ENCODE peak calls at places on chromosomes 3 and 15, in four cellular contexts. V is transverse colon, M is foreskin keratinocyte, R is DND-41. B is an unnamed sample.

GRCh38 chr3:43194490-43195115 is 88.7 kb upstream of the POMGNT2 start:
- DNase-seq in V (peak; percentile 28), M (no peak), R (no peak), B (peak; percentile 6)

GRCh38 chr3:44825264-44825925 is 36.3 kb upstream of the TMEM42 start:
- DNase-seq in V (no peak), M (peak; percentile 88), R (no peak), B (peak; percentile 88)

GRCh38 chr3:127887321-127887720 is 27.7 kb upstream of the KBTBD12 start:
- DNase-seq in V (no peak), M (peak; percentile 55), R (no peak), B (peak; percentile 79)

GRCh38 chr15:71440479-71441071 is 325.3 kb downstream of the THSD4 start:
- DNase-seq in V (no peak), M (no peak), R (no peak), B (peak; percentile 75)

GRCh38 chr3:39189648-39190269 is 2.6 kb downstream of the XIRP1 start:
- DNase-seq in V (peak; percentile 74), M (no peak), R (peak; percentile 67), B (peak; percentile 63)

GRCh38 chr3:12229144-12229871 is 59.6 kb upstream of the PPARG start:
- DNase-seq in V (no peak), M (no peak), R (no peak), B (peak; percentile 61)

GRCh38 chr3:111735271-111735758 is 123.8 kb upstream of the PHLDB2 start:
- DNase-seq in V (no peak), M (peak; percentile 97), R (no peak), B (peak; percentile 98)

GRCh38 chr15:60583946-60584345 is 105.0 kb upstream of the ICE2 start:
- DNase-seq in V (no peak), M (no peak), R (no peak), B (no peak)

GRCh38 chr3:128073185-128073725 is 21.0 kb downstream of the SEC61A1 start:
- DNase-seq in V (no peak), M (no peak), R (no peak), B (no peak)

GRCh38 chr3:115633467-115633866 is 10.2 kb downstream of the GAP43 start:
- DNase-seq in V (no peak), M (no peak), R (no peak), B (no peak)

GRCh38 chr3:15527031-15527459 is 5.5 kb upstream of the COLQ start:
- DNase-seq in V (no peak), M (no peak), R (no peak), B (no peak)

GRCh38 chr3:108940568-108941285 is 13.0 kb downstream of the GUCA1C start:
- DNase-seq in V (no peak), M (no peak), R (no peak), B (no peak)

GRCh38 chr3:18438586-18438985 is 13.4 kb upstream of the SATB1 start:
- DNase-seq in V (no peak), M (no peak), R (peak; percentile 24), B (no peak)

GRCh38 chr15:91968610-91969009 is 115.1 kb downstream of the SLCO3A1 start:
- DNase-seq in V (no peak), M (no peak), R (no peak), B (no peak)

GRCh38 chr3:153163349-153164008 is 1.5 kb downstream of the RAP2B start:
- DNase-seq in V (no peak), M (no peak), R (no peak), B (no peak)

GRCh38 chr3:62097121-62097520 is 276.2 kb downstream of the FEZF2 start:
- DNase-seq in V (no peak), M (no peak), R (no peak), B (no peak)

GRCh38 chr3:189508784-189509489 is 122.3 kb upstream of the TP63 start:
- DNase-seq in V (no peak), M (no peak), R (no peak), B (no peak)

GRCh38 chr3:150215616-150216015 is 192.5 kb upstream of the TSC22D2 start:
- DNase-seq in V (no peak), M (no peak), R (no peak), B (no peak)

GRCh38 chr15:93420477-93420876 is 331.5 kb upstream of the RGMA start:
- DNase-seq in V (no peak), M (no peak), R (no peak), B (no peak)

GRCh38 chr15:34079904-34080303 is 21.8 kb downstream of the EMC7 start:
- DNase-seq in V (no peak), M (no peak), R (no peak), B (no peak)

GRCh38 chr3:73484656-73485248 is 140.0 kb downstream of the PDZRN3 start:
- DNase-seq in V (no peak), M (no peak), R (no peak), B (no peak)

GRCh38 chr3:26989042-26989441 is 366.5 kb downstream of the LRRC3B start:
- DNase-seq in V (no peak), M (no peak), R (no peak), B (no peak)

GRCh38 chr3:53109822-53110771 is 20.1 kb downstream of the RFT1 start:
- DNase-seq in V (peak; percentile 66), M (peak; percentile 66), R (peak; percentile 56), B (peak; percentile 87)

GRCh38 chr15:100167884-100168375 is 173.8 kb downstream of the ADAMTS17 start:
- DNase-seq in V (no peak), M (no peak), R (no peak), B (no peak)

GRCh38 chr15:56341201-56341600 is 24.0 kb upstream of the TEX9 start:
- DNase-seq in V (no peak), M (peak; percentile 93), R (no peak), B (peak; percentile 62)

GRCh38 chr3:25663324-25664065 is 1.2 kb downstream of the TOP2B start:
- DNase-seq in V (peak; percentile 27), M (no peak), R (peak; percentile 61), B (peak; percentile 28)

GRCh38 chr15:64010719-64011118 is 35.6 kb downstream of the DAPK2 start:
- DNase-seq in V (peak; percentile 72), M (peak; percentile 72), R (peak; percentile 68), B (peak; percentile 95)

GRCh38 chr15:25862469-25863066 is 559 bp downstream of the ATP10A start:
- DNase-seq in V (no peak), M (no peak), R (no peak), B (peak; percentile 17)
- H3K27me3 ChIP-seq in V (no peaks in the 10 kb centered on the region), M (peaks cover 16% of the 10 kb centered on the region), R (no peaks in the 10 kb centered on the region), B (peaks cover 5% of the 10 kb centered on the region)

DNA sequence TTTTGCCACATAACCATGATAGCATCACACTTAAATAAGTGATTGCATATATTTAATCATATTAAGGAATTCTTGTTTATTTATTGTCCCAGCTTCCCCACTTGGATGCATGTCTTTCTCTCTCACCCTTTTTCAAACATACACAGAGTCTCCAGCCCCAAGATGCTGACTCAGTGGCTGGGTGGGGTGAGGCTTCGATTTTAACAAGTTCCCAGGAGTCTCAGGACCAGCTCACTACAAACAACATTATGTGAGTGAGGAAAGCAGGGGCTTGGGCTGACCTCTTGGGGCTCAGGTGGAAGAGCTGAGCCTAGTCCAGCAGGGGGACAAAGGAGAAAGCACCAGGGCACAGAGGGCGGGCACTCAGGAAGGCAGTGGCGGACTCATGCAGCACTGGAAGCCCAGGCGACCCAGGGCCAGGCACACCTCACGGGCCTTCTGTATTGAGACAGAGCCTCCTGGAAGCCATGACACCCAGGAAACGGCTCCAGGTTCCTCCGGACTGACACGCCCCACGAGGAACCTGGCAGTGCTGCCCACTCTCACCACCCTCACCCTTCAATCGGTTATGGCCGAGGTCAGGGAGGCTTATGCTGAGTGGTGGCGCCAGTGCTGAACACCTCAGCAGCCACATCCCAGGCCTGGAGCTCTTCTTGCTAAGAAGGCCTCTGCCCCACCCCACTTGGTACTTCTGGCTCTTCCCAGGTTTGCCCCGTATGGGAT is 97.4 kb downstream of the LRIG1 start:
- DNase-seq in V (no peak), M (no peak), R (no peak), B (no peak)
- TF ChIP-seq CTCF in V (no peak), M (no peak), R (no peak), B (no peak)

DNA sequence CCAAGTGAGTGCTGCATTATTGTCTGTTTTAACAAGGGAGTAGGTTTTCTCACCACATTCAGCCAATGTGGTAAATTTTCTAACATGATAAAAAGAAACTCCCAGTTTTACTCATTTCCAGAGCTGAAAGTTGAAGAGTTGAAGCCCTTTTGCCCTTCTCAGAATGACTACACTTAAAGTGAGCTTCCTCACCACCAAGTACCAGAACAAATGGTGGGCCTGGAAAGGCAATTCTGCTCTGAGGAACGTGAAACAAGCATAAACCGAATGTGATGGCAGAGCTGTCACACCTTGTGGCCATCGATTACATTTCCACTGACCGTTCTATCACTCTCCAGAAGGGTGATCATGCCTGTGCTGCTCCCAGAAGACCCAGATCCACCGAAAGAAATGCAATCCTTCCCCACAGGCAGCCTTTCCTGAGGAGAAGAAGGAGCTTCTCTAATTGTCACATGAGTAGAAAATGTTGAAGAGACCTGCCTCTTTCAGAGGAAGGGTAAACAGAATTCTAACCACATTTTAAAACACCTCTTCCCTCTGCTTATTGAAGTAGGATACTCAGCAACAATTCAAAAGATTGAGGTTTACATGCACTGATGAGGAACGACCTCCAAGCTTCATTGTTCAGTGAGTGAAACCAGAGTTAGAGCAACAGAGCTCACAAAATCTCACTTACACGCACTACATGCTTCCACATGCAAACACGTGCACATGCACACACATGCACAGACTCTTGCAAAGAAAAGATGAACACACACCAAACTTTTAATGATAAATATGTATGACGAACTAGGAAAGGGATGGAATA is 21.4 kb upstream of the CCR9 start:
- DNase-seq in V (no peak), M (no peak), R (peak; percentile 68), B (no peak)
- H3K27me3 ChIP-seq in V (no peaks in the 10 kb centered on the region), M (peaks cover 74% of the 10 kb centered on the region), R (no peaks in the 10 kb centered on the region), B (peaks cover 5% of the 10 kb centered on the region)

GRCh38 chr3:40302784-40303183 is 6.7 kb upstream of the EIF1B start:
- DNase-seq in V (no peak), M (no peak), R (no peak), B (no peak)
- TF ChIP-seq CTCF in V (no peak), M (no peak), R (no peak), B (no peak)

GRCh38 chr3:181726351-181727121 is 14.8 kb downstream of the SOX2 start:
- DNase-seq in V (no peak), M (no peak), R (no peak), B (peak; percentile 29)
- H3K27me3 ChIP-seq in V (peaks cover 100% of the 10 kb centered on the region), M (peaks cover 99% of the 10 kb centered on the region), R (peaks cover 16% of the 10 kb centered on the region), B (peaks cover 5% of the 10 kb centered on the region)

GRCh38 chr15:39854161-39854560 is 65.9 kb downstream of the GPR176 start:
- DNase-seq in V (no peak), M (no peak), R (no peak), B (no peak)
- TF ChIP-seq CTCF in V (no peak), M (no peak), R (no peak), B (no peak)

GRCh38 chr3:144129536-144130214 is 158.1 kb downstream of the DIPK2A start:
- DNase-seq in V (no peak), M (no peak), R (no peak), B (peak; percentile 28)
- H3K27me3 ChIP-seq in V (no peaks in the 10 kb centered on the region), M (no peaks in the 10 kb centered on the region), R (no peaks in the 10 kb centered on the region), B (no peaks in the 10 kb centered on the region)

GRCh38 chr3:178680037-178680436 is 143.8 kb downstream of the KCNMB2 start:
- DNase-seq in V (no peak), M (no peak), R (no peak), B (no peak)

GRCh38 chr3:178680489-178680888 is 144.3 kb downstream of the KCNMB2 start:
- DNase-seq in V (no peak), M (no peak), R (no peak), B (no peak)

GRCh38 chr3:178690571-178690970 is 154.3 kb downstream of the KCNMB2 start:
- DNase-seq in V (no peak), M (no peak), R (no peak), B (no peak)

GRCh38 chr3:178685591-178685906 is 149.3 kb downstream of the KCNMB2 start:
- DNase-seq in V (no peak), M (no peak), R (no peak), B (no peak)

GRCh38 chr3:178684881-178685590 is 148.8 kb downstream of the KCNMB2 start:
- DNase-seq in V (no peak), M (no peak), R (peak; percentile 43), B (no peak)
- TF ChIP-seq CTCF in V (no peak), M (no peak), R (no peak), B (no peak)